ENCODE peak calls at places on chromosomes 1 and 21, in four cellular contexts. U is GM12878, H is K562, V is SK-N-SH. I is an unnamed sample.

GRCh38 chr1:37472994-37473393 is 1.4 kb upstream of the ZC3H12A start:
- DNase-seq in U (no peak), H (no peak), V (no peak), I (no peak)

GRCh38 chr1:169711469-169712308 is at the start of gene SELL:
- DNase-seq in U (peak; percentile 90), H (peak; percentile 51), V (peak; percentile 30), I (peak; percentile 71)

GRCh38 chr1:198056255-198056654 is 100.5 kb upstream of the NEK7 start:
- DNase-seq in U (no peak), H (peak; percentile 19), V (peak; percentile 2), I (peak; percentile 76)

GRCh38 chr1:221829327-221830011 is 87.6 kb upstream of the DUSP10 start:
- DNase-seq in U (no peak), H (no peak), V (no peak), I (no peak)

GRCh38 chr1:22778842-22779520 is 68.3 kb downstream of the EPHB2 start:
- DNase-seq in U (no peak), H (no peak), V (no peak), I (no peak)

GRCh38 chr1:8374812-8375211 is 56.9 kb downstream of the SLC45A1 start:
- DNase-seq in U (no peak), H (peak; percentile 55), V (no peak), I (peak; percentile 65)

GRCh38 chr1:246271516-246271915 is 235.6 kb downstream of the SMYD3 start:
- DNase-seq in U (no peak), H (no peak), V (no peak), I (no peak)

GRCh38 chr1:12552951-12553921 is 64.8 kb downstream of the DHRS3 start:
- DNase-seq in U (no peak), H (peak; percentile 25), V (peak; percentile 66), I (no peak)

GRCh38 chr1:51661081-51661518 is 44.2 kb downstream of the OSBPL9 start:
- DNase-seq in U (no peak), H (peak; percentile 34), V (no peak), I (no peak)

GRCh38 chr1:77881099-77881498 is 7.3 kb upstream of the NEXN start:
- DNase-seq in U (no peak), H (no peak), V (no peak), I (no peak)

GRCh38 chr1:51564124-51564523 is 45.1 kb upstream of the EPS15 start:
- DNase-seq in U (no peak), H (no peak), V (no peak), I (no peak)

DNA sequence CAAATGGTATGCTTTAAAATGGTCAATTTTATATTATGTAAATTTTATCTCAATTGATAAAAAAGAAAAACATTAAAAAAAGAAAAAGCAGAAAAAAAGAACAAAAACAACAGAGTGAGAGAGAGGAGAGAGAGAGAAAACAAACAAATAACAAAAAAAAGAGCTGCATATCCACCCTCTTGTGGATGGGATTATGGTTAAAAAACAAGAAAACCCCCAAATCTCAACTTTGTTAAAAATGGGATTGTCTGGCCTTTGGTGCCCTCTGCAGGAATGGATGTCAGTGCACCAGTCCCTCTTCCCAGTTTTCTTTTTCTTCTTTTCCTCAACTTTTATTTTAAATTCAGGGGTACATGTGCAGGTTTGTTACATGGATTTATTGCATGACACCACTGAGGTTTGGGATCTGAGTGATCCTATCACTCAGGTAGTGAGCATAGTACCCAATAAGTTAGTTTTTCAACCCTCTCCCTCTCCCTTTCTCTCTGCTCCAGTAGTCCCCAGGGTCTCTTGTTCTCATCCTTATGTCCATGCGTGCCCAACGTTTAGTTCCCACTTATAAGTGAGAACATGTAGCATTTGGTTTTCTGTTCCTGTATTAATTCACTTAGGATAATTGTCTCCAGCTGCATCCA is 28.1 kb downstream of the RNF187 start:
- DNase-seq in U (no peak), H (peak; percentile 79), V (peak; percentile 76), I (no peak)
- TF ChIP-seq USF2 in U (no peak), H (no peak), V (no peak), I (no peak)

GRCh38 chr1:70361727-70362413 is 7.3 kb upstream of the ANKRD13C start:
- DNase-seq in U (no peak), H (no peak), V (no peak), I (no peak)
- TF ChIP-seq USF2 in U (no peak), H (no peak), V (no peak), I (no peak)

GRCh38 chr1:156399355-156400125 is 30.5 kb downstream of the RHBG start:
- DNase-seq in U (no peak), H (peak; percentile 47), V (no peak), I (no peak)

GRCh38 chr1:156400191-156400920 is 31.3 kb downstream of the RHBG start:
- DNase-seq in U (no peak), H (no peak), V (no peak), I (no peak)

GRCh38 chr1:156401175-156401574 is 32.2 kb downstream of the RHBG start:
- DNase-seq in U (no peak), H (no peak), V (no peak), I (no peak)

GRCh38 chr1:156402621-156403020 is 33.6 kb downstream of the RHBG start:
- DNase-seq in U (no peak), H (no peak), V (no peak), I (no peak)

DNA sequence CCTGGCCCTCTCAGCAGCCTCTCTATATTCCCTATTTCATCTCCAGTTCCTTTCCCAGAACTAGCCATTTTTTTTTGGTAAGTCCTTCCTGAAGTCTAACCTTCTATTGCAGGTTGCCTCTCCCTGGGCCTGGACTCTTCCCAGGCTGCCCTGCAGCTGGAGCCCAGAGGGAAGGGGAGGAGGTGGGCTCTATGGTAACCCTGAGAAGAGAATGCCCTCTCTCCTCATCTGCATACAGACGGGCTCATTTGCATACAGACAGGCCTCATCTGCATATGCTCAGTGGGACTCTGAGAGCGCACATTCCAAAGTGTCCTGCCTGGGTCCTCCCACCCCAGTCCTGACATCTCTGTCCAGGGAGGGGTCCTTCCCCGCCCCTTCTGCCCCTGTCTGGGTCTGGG is 32.7 kb downstream of the RHBG start:
- DNase-seq in U (no peak), H (no peak), V (no peak), I (peak; percentile 67)
- TF ChIP-seq USF2 in U (no peak), H (no peak), V (no peak), I (no peak)

DNA sequence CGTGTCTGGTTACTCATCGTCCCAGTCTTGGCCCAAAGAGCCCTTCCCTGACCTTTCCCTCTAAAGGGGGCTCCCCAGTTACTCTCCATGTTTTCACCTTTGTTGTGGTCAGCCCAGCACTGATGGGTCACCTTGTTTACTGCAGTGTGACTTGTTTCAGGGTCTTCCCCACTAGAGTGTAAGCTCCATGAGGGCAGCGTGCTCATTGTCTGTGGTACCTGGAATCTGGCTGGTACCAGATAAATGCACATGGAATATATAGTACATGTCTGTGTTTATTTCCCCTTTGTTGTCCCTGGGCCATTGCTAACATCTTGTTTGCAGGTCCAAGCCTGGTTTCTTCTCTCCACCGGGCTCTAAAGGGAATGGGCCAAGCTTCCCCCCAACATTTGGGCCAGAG is 22.7 kb upstream of the TENT5B start:
- DNase-seq in U (no peak), H (no peak), V (no peak), I (no peak)
- TF ChIP-seq USF2 in U (no peak), H (no peak), V (no peak), I (no peak)

DNA sequence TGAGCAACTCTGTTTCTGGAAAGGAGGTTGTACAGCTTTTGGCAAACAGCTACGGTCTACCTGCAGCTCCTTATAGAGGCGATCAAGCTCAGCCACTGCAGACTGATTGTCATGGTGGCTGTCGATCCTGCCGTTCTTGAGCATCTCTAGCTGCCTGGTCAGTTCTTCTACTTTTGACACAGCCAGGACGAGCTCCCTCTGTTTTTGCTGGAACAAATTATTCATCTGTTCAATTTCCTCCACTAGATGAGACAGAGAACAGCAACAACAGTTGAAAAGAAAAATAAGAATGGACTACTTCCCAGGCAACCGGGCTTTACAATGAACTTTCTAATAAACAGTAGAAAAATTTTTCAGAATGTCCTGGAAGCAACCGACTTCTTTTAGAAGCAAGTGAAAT is 42.5 kb downstream of the TP53BP2 start:
- DNase-seq in U (no peak), H (no peak), V (no peak), I (no peak)
- TF ChIP-seq USF2 in U (no peak), H (no peak), V (no peak), I (no peak)

GRCh38 chr21:32520885-32521735 is 64.2 kb downstream of the TCP10L start:
- DNase-seq in U (no peak), H (no peak), V (peak; percentile 62), I (no peak)
- TF ChIP-seq USF2 in U (no peak), H (no peak), V (no peak), I (no peak)

DNA sequence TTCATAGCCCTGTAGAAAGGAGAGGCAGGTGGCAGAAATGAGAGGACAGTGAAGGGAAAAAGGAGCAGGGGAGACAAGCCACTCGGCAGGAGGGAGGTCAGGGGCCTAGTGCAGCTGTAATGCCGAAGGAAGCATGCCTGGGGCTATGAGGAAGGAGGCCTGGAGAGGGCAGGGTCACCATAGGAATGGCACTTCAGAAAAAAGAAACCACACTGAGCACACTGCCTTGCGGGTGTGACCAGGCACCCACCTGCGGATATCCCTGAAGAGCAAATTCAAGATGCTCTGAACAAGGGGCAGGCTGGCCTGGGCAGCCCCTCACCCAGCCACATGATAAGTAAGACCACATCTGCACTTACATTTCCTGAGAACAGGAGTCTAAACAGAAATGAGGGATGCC is 104.7 kb downstream of the JAK1 start:
- DNase-seq in U (no peak), H (no peak), V (no peak), I (peak; percentile 69)
- TF ChIP-seq USF2 in U (no peak), H (no peak), V (no peak), I (no peak)

I was measured in WTC11.